ENCODE peak calls at places on chromosomes 6 and 20, in five cellular contexts. G is tibial nerve, L is HCT116, F is heart left ventricle, I is suprapubic skin. W is an unnamed sample.

GRCh38 chr20:35463455-35464300 is 8.3 kb downstream of the CEP250 start:
- DNase-seq in L (peak), G (no peak), I (no peak), F (peak), W (peak)

GRCh38 chr6:282867-283416 is 9.3 kb upstream of the DUSP22 start:
- DNase-seq in F (no peak), L (no peak), I (no peak), G (no peak), W (no peak)

GRCh38 chr6:87481936-87482335 is 9.2 kb downstream of the SLC35A1 start:
- DNase-seq in L (no peak), F (no peak), I (no peak), G (no peak), W (no peak)

GRCh38 chr6:15953152-15953880 is 175.6 kb upstream of the MYLIP start:
- DNase-seq in L (no peak), G (no peak), F (peak), I (no peak), W (no peak)

GRCh38 chr6:14265049-14266021 is 147.8 kb downstream of the CD83 start:
- DNase-seq in G (no peak), F (no peak), L (no peak), I (no peak), W (no peak)

GRCh38 chr6:152189736-152190135 is 382.3 kb downstream of the ESR1 start:
- DNase-seq in I (no peak), G (no peak), F (no peak), L (no peak), W (no peak)

GRCh38 chr20:57654363-57654997 is 34.3 kb upstream of the ZBP1 start:
- DNase-seq in I (peak), L (peak), F (peak), G (no peak), W (peak)

GRCh38 chr6:169675011-169675410 is 26.8 kb downstream of the WDR27 start:
- DNase-seq in I (no peak), G (no peak), L (no peak), F (no peak), W (no peak)

GRCh38 chr6:52537001-52537753 is 39.7 kb downstream of the TRAM2 start:
- DNase-seq in I (no peak), G (no peak), F (no peak), L (no peak), W (no peak)

GRCh38 chr6:52538921-52539354 is 37.9 kb downstream of the TRAM2 start:
- DNase-seq in L (no peak), G (no peak), F (no peak), I (no peak), W (no peak)

GRCh38 chr6:52539607-52540006 is 37.3 kb downstream of the TRAM2 start:
- DNase-seq in L (no peak), I (no peak), F (no peak), G (no peak), W (no peak)

GRCh38 chr6:52536424-52536916 is 40.4 kb downstream of the TRAM2 start:
- DNase-seq in L (no peak), F (no peak), G (no peak), I (no peak), W (no peak)

DNA sequence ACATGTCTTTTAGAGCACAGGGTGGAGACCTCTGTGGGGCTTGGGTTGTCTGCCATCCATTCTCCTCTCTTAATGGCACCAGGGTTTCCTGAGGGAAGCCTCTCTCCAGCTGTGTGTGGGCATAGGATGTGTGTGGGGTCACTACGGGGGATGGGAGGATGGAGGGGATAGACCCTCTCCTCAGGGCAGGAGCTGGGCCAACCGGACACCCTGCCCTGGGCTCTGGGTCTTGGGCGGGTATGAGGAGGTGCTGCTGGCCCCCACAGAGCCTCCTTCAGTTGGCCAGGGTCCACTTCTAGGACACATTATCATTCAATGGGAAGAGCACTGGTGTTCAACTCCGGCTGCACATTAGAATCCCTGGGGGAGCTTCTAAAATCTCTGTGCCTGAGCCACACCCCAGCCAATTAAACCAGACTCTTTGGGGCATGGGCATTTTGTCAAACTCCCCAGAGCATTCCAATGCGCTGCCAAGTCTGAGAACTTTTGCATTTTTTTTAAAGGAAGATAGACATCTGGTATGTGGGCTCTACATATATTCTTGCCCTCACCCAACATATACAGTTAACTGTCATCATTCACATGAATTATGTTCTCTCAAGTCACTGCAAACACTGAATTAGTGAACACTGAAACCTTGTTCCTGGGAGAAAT is 38.5 kb downstream of the TRAM2 start:
- DNase-seq in G (no peak), I (no peak), F (no peak), L (no peak), W (no peak)
- H3K4me3 ChIP-seq in G (no peak), I (no peak), F (no peak), L (no peak), W (no peak)

GRCh38 chr20:46899619-46900018 is 5.0 kb downstream of the EYA2 start:
- DNase-seq in F (no peak), I (no peak), L (no peak), G (no peak), W (no peak)

GRCh38 chr20:46900068-46900467 is 5.4 kb downstream of the EYA2 start:
- DNase-seq in L (no peak), F (no peak), I (no peak), G (no peak), W (no peak)

GRCh38 chr20:46903256-46903655 is 8.6 kb downstream of the EYA2 start:
- DNase-seq in F (no peak), I (no peak), L (no peak), G (no peak), W (no peak)

GRCh38 chr20:46900826-46901225 is 6.2 kb downstream of the EYA2 start:
- DNase-seq in G (no peak), I (no peak), L (no peak), F (no peak), W (no peak)

DNA sequence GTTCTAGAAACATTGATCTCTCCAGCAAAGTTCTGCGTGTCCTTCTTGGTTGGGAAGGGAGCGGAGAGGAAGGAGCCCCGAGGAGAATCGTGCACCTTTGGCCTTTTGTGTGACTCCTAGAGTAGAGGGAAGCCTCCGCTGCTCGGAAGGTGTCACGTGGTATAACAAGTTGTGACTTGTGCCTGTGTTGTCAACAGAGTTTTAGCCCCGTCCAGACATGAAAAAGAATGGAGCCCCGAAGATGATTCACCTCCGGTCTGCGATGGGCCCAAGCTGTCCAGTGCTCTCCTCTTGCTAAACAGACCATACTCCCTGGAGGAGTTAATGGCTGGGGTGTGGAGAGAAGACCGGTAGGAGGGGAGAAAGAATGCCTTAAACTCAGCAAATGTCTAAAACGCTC is 7.0 kb downstream of the EYA2 start:
- DNase-seq in G (no peak), L (no peak), I (no peak), F (no peak), W (no peak)
- TF ChIP-seq POLR2A in G (no peak), L (no peak), I (no peak), F (no peak), W (no peak)

DNA sequence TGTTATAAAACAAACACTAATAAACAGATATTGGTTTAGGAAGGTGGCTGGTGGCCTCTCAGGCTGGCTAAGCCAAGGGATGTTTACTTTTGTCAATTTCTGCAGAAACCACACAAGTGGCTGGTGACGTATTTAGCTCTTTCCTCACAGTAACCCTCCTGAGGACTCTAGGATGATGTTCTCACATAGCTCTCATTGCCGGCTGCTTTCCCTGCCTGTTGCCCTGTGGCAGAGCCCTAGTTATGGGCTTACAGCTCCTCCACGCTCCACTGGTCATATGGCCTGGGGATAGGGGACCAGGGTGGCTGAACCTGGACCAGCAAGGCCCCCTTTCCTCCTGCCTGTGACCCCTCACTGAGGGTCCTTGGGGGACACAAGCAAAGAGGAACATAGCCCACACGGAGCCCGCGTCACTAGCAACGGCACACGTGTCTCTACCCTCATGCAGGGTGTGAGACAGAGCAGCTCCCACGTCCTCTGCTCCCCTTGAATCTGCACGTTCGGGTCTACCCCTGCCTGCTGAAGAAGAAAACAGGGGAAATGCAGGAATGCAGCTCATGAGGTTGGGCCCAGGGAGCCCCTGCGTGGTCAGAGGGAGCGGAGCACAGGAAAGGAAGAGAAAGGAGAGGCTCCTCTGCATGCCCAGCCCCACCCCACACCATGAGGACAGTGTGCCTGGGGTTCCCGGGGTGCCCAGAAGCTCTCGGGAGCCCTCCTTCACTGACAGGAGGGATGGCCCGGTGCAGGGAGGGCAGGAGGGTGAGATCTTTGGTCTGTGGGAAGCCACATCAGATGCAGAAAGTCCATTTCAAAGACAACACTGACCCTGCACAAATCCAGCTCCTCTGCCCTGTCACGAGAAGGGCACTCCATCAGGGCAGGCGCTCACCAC is 13.9 kb downstream of the RAMACL start:
- DNase-seq in L (no peak), G (no peak), F (no peak), I (no peak), W (peak)
- H3K27ac ChIP-seq in L (no peak), G (peak), F (peak), I (no peak), W (peak)

GRCh38 chr20:50112512-50113419 is at the start of gene UBE2V1:
- DNase-seq in F (peak), L (peak), I (peak), G (peak), W (peak)

GRCh38 chr20:50111829-50112495 is 988 bp downstream of the UBE2V1 start:
- DNase-seq in G (no peak), F (no peak), L (no peak), I (peak), W (no peak)

GRCh38 chr20:50108571-50109235 is 4.2 kb downstream of the UBE2V1 start:
- DNase-seq in I (peak), G (no peak), F (no peak), L (no peak), W (peak)

GRCh38 chr20:50111120-50111828 is 1.7 kb downstream of the UBE2V1 start:
- DNase-seq in F (no peak), L (no peak), G (no peak), I (peak), W (no peak)

GRCh38 chr20:50110141-50111047 is 2.6 kb downstream of the UBE2V1 start:
- DNase-seq in F (no peak), I (peak), G (no peak), L (no peak), W (peak)
- H3K4me3 ChIP-seq in F (peak), I (no peak), G (no peak), L (peak), W (no peak)

DNA sequence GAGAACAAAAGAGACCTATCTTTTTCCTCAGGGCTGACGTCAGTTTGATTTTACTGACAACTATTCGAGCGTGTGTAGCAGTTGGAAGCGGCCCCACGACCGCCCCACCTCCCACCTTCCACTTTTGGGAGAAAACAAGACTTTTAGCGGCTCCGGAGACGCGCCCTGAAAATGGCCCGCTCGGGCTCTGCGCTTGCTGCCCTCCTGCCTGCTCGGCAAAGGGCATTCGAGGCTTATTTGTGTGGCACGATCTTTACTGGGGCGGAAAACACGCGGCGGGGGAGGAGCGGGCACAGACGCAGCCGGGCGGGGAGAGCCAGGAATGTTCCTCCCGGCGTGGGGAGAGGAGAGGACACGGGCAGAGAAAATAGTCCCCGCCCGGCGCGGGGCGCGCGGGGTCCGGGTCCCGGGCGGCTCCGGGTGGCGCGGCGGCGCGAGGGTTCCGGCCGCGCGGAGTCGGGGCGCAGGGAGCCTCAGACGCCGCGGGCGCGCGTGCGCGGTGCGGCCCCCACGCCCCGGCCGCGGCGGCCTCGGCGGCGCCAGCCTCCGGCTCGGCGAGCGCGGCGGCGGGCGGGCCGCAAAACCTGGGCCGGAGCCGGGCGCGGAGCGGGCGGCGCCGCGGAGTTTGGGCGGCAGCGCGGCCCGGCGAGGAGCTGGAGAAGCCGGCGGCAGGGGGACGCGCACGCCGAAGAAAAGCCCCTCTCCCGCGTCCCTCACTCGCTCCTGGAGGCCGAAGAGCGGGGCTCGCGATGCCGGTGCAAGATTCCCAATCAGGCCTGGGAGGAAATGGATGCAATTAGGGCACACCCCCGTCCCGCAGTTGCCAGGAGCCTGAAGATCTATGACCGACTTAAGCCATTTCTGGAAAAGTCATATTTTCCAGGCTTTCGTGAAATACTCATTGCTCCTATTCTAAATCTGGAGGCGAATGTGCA is 90.0 kb upstream of the ARID1B start:
- DNase-seq in I (peak), L (peak), G (peak), F (peak), W (peak)
- TF ChIP-seq POLR2A in I (peak), L (peak), G (peak), F (no peak), W (peak)

DNA sequence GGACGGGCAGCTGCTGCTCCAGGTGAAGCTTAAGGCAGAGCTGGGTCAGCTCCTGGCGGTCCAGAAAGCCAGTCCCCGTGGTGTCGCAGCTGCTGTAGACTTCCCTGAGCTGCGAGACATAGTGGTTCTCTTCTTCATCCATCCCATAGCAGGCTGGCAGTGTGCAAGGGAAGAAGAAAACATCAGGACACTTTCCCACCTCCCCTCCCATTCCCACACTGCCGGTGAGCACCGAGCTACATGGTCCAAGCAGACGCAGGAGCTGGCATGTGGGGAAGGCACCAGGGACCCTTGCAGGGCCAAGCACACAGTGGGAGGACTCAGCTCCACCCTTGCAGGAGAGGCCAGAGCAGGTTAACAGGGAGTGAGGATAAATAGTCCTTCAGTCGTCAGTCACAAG is 58.9 kb downstream of the NINL start:
- DNase-seq in F (no peak), L (no peak), I (no peak), G (no peak), W (no peak)
- H3K27ac ChIP-seq in F (no peak), L (no peak), I (no peak), G (no peak), W (peak)

GRCh38 chr6:113642714-113643442 is 214.3 kb upstream of the MARCKS start:
- DNase-seq in G (no peak), I (no peak), L (no peak), F (no peak), W (peak)
- H3K4me3 ChIP-seq in G (no peak), I (no peak), L (no peak), F (no peak), W (no peak)

GRCh38 chr20:36613974-36614373 is 8.4 kb downstream of the RAB5IF start:
- DNase-seq in F (no peak), L (no peak), G (no peak), I (no peak), W (peak)
- TF ChIP-seq POLR2A in F (no peak), L (no peak), G (no peak), I (no peak), W (no peak)

GRCh38 chr6:26307830-26308229 is 57.2 kb upstream of the BTN3A2 start:
- DNase-seq in I (no peak), L (no peak), F (no peak), G (no peak), W (no peak)

GRCh38 chr6:26302941-26303559 is 61.9 kb upstream of the BTN3A2 start:
- DNase-seq in I (no peak), F (no peak), G (no peak), L (no peak), W (no peak)

GRCh38 chr6:26304213-26305096 is 60.5 kb upstream of the BTN3A2 start:
- DNase-seq in L (peak), F (peak), I (no peak), G (no peak), W (no peak)

GRCh38 chr6:26305097-26305841 is 59.7 kb upstream of the BTN3A2 start:
- DNase-seq in F (peak), I (no peak), L (peak), G (no peak), W (peak)

DNA sequence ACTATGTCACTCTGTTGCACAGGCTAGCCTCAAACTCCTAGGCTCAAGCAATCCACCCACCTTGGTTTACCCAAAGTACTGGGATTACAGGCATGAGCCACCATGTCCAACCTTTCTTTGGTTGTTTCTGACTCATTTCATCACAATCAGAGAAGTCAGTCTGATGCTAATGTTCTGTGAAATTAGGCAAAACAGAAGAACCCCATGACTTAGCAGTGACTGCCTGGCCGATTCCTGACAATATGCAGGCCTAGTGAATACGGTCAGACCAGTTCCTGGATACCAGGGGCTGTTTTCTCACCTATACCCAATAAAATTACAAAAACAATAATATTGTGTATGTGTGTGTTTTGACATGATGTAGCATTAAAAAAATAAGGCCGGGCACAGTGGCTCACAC is 58.8 kb upstream of the BTN3A2 start:
- DNase-seq in G (no peak), I (no peak), L (no peak), F (no peak), W (no peak)
- H3K27ac ChIP-seq in G (no peak), I (no peak), L (no peak), F (no peak), W (no peak)